ENCODE peak calls at places on chromosomes 11 and 22, in four cellular contexts. Z is nephron progenitor cell, C is hepatic stellate cell, L is endothelial cell. I is an unnamed sample.

GRCh38 chr11:46918087-46918751 is at the start of gene LRP4:
- DNase-seq in C (peak), Z (peak), L (peak), I (peak)

GRCh38 chr11:69208190-69209037 is 52.7 kb downstream of the SMIM38 start:
- DNase-seq in C (no peak), Z (no peak), L (no peak), I (no peak)

GRCh38 chr22:33519140-33519973 is 400.9 kb downstream of the LARGE1 start:
- DNase-seq in Z (peak), L (peak), C (peak), I (peak)

GRCh38 chr11:92628401-92629292 is 340.8 kb upstream of the MTNR1B start:
- DNase-seq in C (peak), Z (no peak), L (no peak), I (peak)

GRCh38 chr11:66906077-66906929 is 49.4 kb downstream of the LRFN4 start:
- DNase-seq in C (no peak), L (no peak), Z (no peak), I (no peak)

GRCh38 chr11:111944139-111944538 is 7.0 kb downstream of the DIXDC1 start:
- DNase-seq in C (peak), L (peak), Z (no peak), I (no peak)

GRCh38 chr11:94134651-94135512 is 6.2 kb downstream of the PANX1 start:
- DNase-seq in L (no peak), Z (no peak), C (peak), I (no peak)

GRCh38 chr22:20396639-20397038 is 2.7 kb downstream of the ZNF74 start:
- DNase-seq in Z (no peak), L (no peak), C (no peak), I (no peak)

GRCh38 chr11:120017582-120017981 is 120.3 kb downstream of the TRIM29 start:
- DNase-seq in Z (no peak), L (no peak), C (no peak), I (no peak)

GRCh38 chr11:129750343-129751292 is 65.0 kb upstream of the TMEM45B start:
- DNase-seq in C (peak), L (peak), Z (peak), I (peak)

GRCh38 chr11:64597671-64598101 is 6.7 kb downstream of the SLC22A12 start:
- DNase-seq in Z (no peak), L (no peak), C (no peak), I (no peak)

GRCh38 chr11:126332221-126332711 is 23.2 kb upstream of the ST3GAL4 start:
- DNase-seq in L (no peak), C (peak), Z (no peak), I (no peak)

GRCh38 chr11:20081336-20081735 is 78.9 kb downstream of the DBX1 start:
- DNase-seq in C (no peak), Z (no peak), L (no peak), I (no peak)

GRCh38 chr11:119728226-119728626 is 774 bp downstream of the NECTIN1 start:
- DNase-seq in L (no peak), C (peak), Z (no peak), I (peak)

GRCh38 chr11:62545437-62546243 is 966 bp downstream of the AHNAK start:
- DNase-seq in L (peak), C (peak), Z (peak), I (peak)

GRCh38 chr11:57546869-57547518 is 9.6 kb downstream of the SMTNL1 start:
- DNase-seq in L (no peak), Z (peak), C (peak), I (peak)

GRCh38 chr22:26259510-26259909 is 90.2 kb downstream of the SEZ6L start:
- DNase-seq in Z (peak), L (peak), C (no peak), I (peak)

GRCh38 chr22:31891366-31892079 is 52.8 kb upstream of the YWHAH start:
- DNase-seq in C (no peak), L (no peak), Z (no peak), I (no peak)

GRCh38 chr11:63917685-63918523 is 940 bp upstream of the RCOR2 start:
- DNase-seq in C (peak), Z (peak), L (peak), I (no peak)

GRCh38 chr22:23179381-23180294 is 671 bp upstream of the BCR start:
- DNase-seq in L (no peak), C (no peak), Z (no peak), I (no peak)

GRCh38 chr11:70744396-70745185 is 346.3 kb downstream of the CTTN start:
- DNase-seq in C (no peak), Z (no peak), L (no peak), I (no peak)

GRCh38 chr11:17389205-17389956 is 922 bp upstream of the KCNJ11 start:
- DNase-seq in Z (peak), C (peak), L (peak), I (peak)

GRCh38 chr22:49213731-49214352 is 613.8 kb downstream of the BRD1 start:
- DNase-seq in L (no peak), C (no peak), Z (no peak), I (peak)

I was measured in HAP-1.